ENCODE peak calls at places on chromosomes 2 and 18, in four cellular contexts. H, B, M and U are unnamed samples. For H3K4me1, the result is how much of the 10 kb centered on the place peaks cover.

GRCh38 chr2:189849550-189849949 is 65.3 kb downstream of the PMS1 start:
- DNase-seq in H (no peak), B (no peak), M (no peak), U (no peak)

GRCh38 chr2:121804340-121804739 is 48.9 kb downstream of the TSN start:
- DNase-seq in H (peak), B (no peak), M (no peak), U (no peak)

GRCh38 chr2:239224249-239224605 is 176.6 kb downstream of the HDAC4 start:
- DNase-seq in M (no peak), B (no peak), H (no peak), U (no peak)

GRCh38 chr2:120949027-120949956 is 213.6 kb downstream of the GLI2 start:
- DNase-seq in B (no peak), H (no peak), M (no peak), U (no peak)

GRCh38 chr18:75214766-75215515 is 4.3 kb downstream of the TSHZ1 start:
- DNase-seq in B (no peak), H (no peak), M (no peak), U (no peak)

GRCh38 chr18:35131387-35132283 is 90.4 kb downstream of the MAPRE2 start:
- DNase-seq in H (no peak), M (no peak), B (no peak), U (no peak)

GRCh38 chr2:179235463-179236108 is 29.0 kb downstream of the SESTD1 start:
- DNase-seq in B (no peak), H (no peak), M (no peak), U (no peak)

GRCh38 chr2:228541794-228542193 is 360.3 kb upstream of the SPHKAP start:
- DNase-seq in M (no peak), B (no peak), H (no peak), U (peak)

GRCh38 chr2:121501554-121501953 is 29.1 kb upstream of the RNU4ATAC start:
- DNase-seq in B (no peak), M (no peak), H (no peak), U (no peak)

GRCh38 chr2:68411397-68412126 is 46.5 kb downstream of the PLEK start:
- DNase-seq in B (no peak), H (no peak), M (no peak), U (no peak)

GRCh38 chr2:84938194-84938879 is 32.6 kb upstream of the KCMF1 start:
- DNase-seq in M (no peak), B (no peak), H (no peak), U (peak)

DNA sequence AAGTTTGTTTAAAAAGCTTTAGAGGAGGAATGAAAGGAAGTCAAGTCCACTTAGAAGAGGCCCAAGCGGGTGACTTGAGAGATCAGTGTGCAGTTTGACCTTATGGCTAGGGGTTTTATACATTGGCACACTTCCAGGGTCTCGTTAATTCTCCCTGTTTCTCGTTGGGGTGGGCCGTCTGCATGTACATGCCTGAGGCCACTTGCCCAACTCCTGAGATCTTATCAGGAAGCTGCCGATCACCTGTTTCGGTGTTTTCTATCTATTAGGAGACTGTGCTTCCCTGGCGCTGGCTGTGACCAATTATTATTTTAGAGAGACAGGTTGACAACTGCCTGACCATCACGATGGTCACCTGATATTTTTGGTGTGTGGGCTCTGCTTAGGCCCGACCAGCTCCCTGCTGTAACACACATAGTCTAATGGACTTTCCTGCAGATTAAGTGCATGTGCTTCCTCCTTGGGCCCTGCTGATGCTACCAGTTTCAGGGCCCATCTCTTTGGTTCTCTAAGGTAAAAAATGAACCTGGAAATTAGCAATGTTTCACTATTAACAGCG is 31.0 kb upstream of the MSH6 start:
- DNase-seq in B (no peak), M (no peak), H (no peak), U (no peak)
- H2BK12ac ChIP-seq in B (no peak), M (no peak), H (no peak), U (peak)

GRCh38 chr18:24022141-24022540 is 7.6 kb downstream of the TTC39C start:
- DNase-seq in M (no peak), B (no peak), H (no peak), U (no peak)

GRCh38 chr18:24023185-24023814 is 8.7 kb downstream of the TTC39C start:
- DNase-seq in B (no peak), H (peak), M (peak), U (peak)

GRCh38 chr18:24024425-24024824 is 9.9 kb downstream of the TTC39C start:
- DNase-seq in M (no peak), H (no peak), B (no peak), U (no peak)

GRCh38 chr18:24027156-24027555 is 12.6 kb downstream of the TTC39C start:
- DNase-seq in M (no peak), H (no peak), B (no peak), U (peak)

GRCh38 chr18:24026457-24026856 is 11.9 kb downstream of the TTC39C start:
- DNase-seq in M (no peak), H (no peak), B (no peak), U (no peak)
- H3K4me1 ChIP-seq in M (under half), H (under half), B (under half), U (under half)

GRCh38 chr2:101814752-101815151 is 117.2 kb downstream of the MAP4K4 start:
- DNase-seq in M (no peak), H (no peak), B (no peak), U (no peak)

GRCh38 chr2:101817488-101817887 is 120.0 kb downstream of the MAP4K4 start:
- DNase-seq in M (no peak), B (no peak), H (no peak), U (no peak)

GRCh38 chr2:101815154-101815553 is 117.6 kb downstream of the MAP4K4 start:
- DNase-seq in B (no peak), M (no peak), H (no peak), U (no peak)

GRCh38 chr2:101816598-101816997 is 119.1 kb downstream of the MAP4K4 start:
- DNase-seq in B (no peak), M (no peak), H (no peak), U (no peak)

GRCh38 chr2:101815739-101816391 is 118.4 kb downstream of the MAP4K4 start:
- DNase-seq in B (no peak), M (no peak), H (no peak), U (no peak)
- H3K4me2 ChIP-seq in B (no peak), M (no peak), H (no peak), U (no peak)

DNA sequence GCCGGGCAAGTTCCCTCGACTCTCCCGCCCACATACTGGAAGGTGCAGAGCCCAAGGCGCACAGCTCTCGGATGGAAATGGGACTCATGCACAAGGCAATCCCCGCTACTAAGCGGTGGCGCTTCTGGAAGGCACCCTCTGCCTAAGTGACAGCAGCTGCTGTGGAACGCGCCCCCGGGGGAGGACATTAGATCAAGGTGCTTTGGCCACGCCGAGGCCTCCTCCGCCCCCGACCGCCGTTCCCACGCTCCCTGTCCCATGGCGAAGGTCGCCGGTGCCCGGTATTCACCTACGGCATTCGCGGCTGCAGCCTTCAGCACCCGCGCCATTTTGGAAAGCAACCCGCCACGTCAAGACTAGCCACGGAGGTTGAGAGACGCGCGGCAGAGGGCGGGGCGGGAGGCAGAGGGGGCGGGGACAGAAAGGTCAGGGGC is at the start of gene MCEE:
- DNase-seq in H (peak), B (peak), M (peak), U (peak)
- H2BK12ac ChIP-seq in H (no peak), B (no peak), M (peak), U (peak)

DNA sequence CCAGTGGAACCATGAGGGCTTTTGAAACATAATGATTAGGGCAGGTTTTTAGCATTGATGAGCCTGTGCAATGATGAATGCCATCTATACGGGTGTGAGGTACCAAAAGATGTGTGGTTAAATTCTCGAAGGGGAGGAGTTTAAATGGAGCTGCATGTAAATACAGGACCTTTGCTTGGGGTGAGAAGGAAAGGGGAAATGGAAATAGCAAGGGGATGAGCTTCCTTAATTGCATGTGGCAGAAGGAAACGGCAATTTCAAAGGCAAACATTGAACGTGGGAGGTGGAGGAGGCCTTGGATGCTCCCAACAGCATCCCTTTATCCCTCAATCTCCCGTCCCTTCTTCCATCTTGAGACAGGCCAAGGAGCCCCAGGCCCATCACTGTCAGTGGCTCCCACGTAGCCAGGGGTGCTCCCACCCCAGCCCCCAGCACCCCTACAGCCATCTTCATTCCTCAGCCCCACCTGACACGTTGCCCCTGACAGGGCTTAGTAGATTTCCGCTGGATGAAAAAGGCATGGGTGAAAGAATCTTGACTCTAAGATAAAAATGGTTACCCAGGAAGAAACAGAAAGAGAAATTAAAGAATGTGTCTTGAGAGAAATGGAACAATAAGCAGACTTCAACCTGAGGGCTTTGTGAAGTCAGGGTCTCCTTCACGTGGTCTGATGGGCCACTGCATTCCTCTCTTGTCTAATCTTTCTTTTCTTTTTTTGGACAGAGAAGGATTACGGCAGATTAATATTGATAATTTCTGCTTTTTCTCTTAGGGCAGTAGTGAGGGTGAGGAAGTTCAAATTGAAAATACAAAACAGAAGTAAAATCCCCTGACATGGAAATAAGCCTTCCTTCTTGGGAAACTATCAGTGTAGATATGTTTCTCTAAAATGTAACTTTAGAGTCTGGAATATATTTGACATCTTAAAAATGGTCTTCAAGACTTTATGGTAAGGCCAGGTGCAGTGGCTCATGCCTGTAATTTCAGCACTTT is 32.6 kb downstream of the INPP5D start:
- DNase-seq in M (no peak), H (no peak), B (no peak), U (no peak)
- H3K4me1 ChIP-seq in M (under half), H (under half), B (under half), U (under half)

GRCh38 chr2:237591021-237591370 is 462 bp upstream of the RAB17 start:
- DNase-seq in H (peak), M (peak), B (no peak), U (peak)

GRCh38 chr2:237593036-237593435 is 2.5 kb upstream of the RAB17 start:
- DNase-seq in H (no peak), B (no peak), M (no peak), U (peak)

GRCh38 chr2:237592425-237592980 is 2.0 kb upstream of the RAB17 start:
- DNase-seq in H (no peak), M (no peak), B (no peak), U (peak)

GRCh38 chr2:237590272-237591020 is at the start of gene RAB17:
- DNase-seq in H (peak), B (no peak), M (no peak), U (peak)

DNA sequence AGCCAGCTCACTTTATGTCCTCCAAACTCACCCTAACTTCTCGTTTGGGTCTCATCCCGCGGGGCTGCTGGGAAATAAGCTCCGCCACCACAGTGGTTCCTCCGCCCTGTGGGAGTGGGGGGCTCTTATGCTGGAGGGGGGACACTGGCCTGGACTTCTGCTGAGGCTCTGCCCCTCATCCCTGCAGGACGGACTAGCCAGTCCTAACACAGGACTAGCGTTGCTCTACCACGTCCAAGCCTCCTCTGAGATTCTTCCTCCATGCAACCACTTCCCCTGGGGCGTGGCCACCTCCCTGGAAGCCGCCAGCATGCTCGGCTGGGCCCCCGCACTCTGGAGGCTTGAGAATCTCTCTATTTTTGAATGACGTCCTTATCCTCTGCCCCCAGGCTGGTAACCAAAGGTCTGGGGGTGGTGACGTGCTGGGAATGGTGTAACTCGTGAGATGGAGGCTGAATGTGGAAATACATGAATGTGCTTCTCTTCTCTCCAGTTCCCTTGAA is 896 bp upstream of the RAB17 start:
- DNase-seq in B (no peak), H (no peak), M (no peak), U (peak)
- H3K4me2 ChIP-seq in B (no peak), H (peak), M (peak), U (peak)

DNA sequence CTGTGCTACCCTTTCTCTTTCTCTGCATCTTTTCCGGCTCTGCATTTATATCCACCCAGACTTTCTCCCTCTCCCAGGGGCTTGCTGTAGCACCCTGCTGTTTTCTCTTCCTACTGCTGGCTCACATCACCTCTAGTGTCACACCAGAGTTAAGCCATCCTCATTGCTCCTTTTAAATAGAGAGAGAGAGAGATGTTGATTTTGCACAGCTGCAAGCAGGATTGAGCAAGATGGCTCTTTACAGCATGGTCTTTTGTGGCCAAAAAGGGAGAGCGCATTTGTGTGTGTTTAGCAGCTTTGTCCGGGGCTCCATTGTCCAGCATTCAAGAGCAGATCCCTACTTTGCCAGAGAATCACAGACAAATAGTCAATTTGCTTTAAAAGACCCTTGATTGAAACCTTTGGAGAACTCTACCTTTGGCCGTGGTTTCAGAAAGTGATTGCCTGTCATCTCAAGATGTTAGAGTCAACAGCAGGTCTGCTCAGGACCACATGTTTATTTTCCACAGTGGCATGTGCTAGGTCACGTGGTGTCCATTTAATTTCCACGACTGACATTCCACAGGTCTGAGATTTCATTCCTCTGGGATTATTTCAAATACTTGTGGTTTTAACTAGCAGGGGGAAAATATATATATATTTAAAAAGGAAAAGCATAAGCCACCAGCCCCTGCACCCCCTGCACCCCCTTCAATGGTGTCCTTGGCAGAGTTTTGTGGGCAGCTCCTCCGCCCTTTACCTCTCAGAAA is 360.0 kb upstream of the SLC14A2 start:
- DNase-seq in B (no peak), M (no peak), H (no peak), U (peak)
- H2BK12ac ChIP-seq in B (no peak), M (no peak), H (no peak), U (no peak)